ENCODE peak calls at places on chromosomes 7 and 10, in eight cellular contexts. V is tibial nerve, I is A549, A is stomach, Z is ovary, L is transverse colon, O is K562, F is SK-N-SH. E is an unnamed sample.

GRCh38 chr10:111522551-111522950 is 445.7 kb downstream of the ADRA2A start:
- DNase-seq in V (no peak), I (no peak), A (no peak), Z (no peak), L (no peak), O (no peak), F (no peak), E (no peak)

GRCh38 chr10:55374060-55374459 is 573.0 kb upstream of the PCDH15 start:
- DNase-seq in V (no peak), I (no peak), A (no peak), Z (no peak), L (no peak), O (no peak), F (no peak), E (no peak)

GRCh38 chr7:50835156-50835555 is 52.5 kb upstream of the GRB10 start:
- DNase-seq in V (no peak), I (peak; percentile 52), A (no peak), Z (no peak), L (no peak), O (no peak), F (no peak), E (no peak)

GRCh38 chr7:151008511-151009323 is 15.6 kb downstream of the ATG9B start:
- DNase-seq in V (no peak), I (peak; percentile 50), A (no peak), Z (peak; percentile 76), L (peak; percentile 68), O (peak; percentile 97), F (peak; percentile 80), E (no peak)

GRCh38 chr10:34109952-34110702 is 705.0 kb downstream of the PARD3 start:
- DNase-seq in V (no peak), I (peak; percentile 40), A (no peak), Z (no peak), L (no peak), O (no peak), F (no peak), E (no peak)

GRCh38 chr7:80372415-80372814 is 139.4 kb downstream of the GNAT3 start:
- DNase-seq in V (no peak), I (peak; percentile 37), A (no peak), Z (no peak), L (no peak), O (no peak), F (no peak), E (no peak)

GRCh38 chr10:47348138-47348651 is at the start of gene RBP3:
- DNase-seq in V (no peak), I (no peak), A (no peak), Z (no peak), L (no peak), O (no peak), F (peak; percentile 81), E (no peak)

GRCh38 chr7:27146491-27147210 is 923 bp downstream of the HOXA6 start:
- DNase-seq in V (no peak), I (no peak), A (no peak), Z (no peak), L (peak; percentile 14), O (no peak), F (peak; percentile 29), E (peak; percentile 70)

GRCh38 chr10:97713828-97714400 is 384 bp downstream of the MARVELD1 start:
- DNase-seq in V (peak; percentile 56), I (peak; percentile 88), A (peak; percentile 73), Z (peak; percentile 70), L (peak; percentile 77), O (peak; percentile 77), F (peak; percentile 86), E (peak; percentile 88)

GRCh38 chr10:75233444-75234016 is 2.2 kb downstream of the COMTD1 start:
- DNase-seq in V (no peak), I (no peak), A (no peak), Z (peak; percentile 37), L (no peak), O (no peak), F (peak; percentile 59), E (peak; percentile 73)

GRCh38 chr10:19549503-19549902 is 266.7 kb upstream of the PLXDC2 start:
- DNase-seq in V (no peak), I (no peak), A (no peak), Z (no peak), L (no peak), O (no peak), F (no peak), E (no peak)

GRCh38 chr10:3467052-3467906 is 294.7 kb upstream of the PITRM1 start:
- DNase-seq in V (peak; percentile 77), I (peak; percentile 98), A (peak; percentile 55), Z (peak; percentile 65), L (peak; percentile 73), O (no peak), F (no peak), E (peak; percentile 88)

GRCh38 chr7:114086906-114087651 is 168.3 kb upstream of the PPP1R3A start:
- DNase-seq in V (no peak), I (no peak), A (no peak), Z (peak; percentile 30), L (peak; percentile 42), O (no peak), F (peak; percentile 33), E (peak; percentile 69)

GRCh38 chr10:31000071-31000787 is 31.4 kb downstream of the ZNF438 start:
- DNase-seq in V (no peak), I (peak; percentile 21), A (no peak), Z (no peak), L (no peak), O (no peak), F (no peak), E (no peak)

DNA sequence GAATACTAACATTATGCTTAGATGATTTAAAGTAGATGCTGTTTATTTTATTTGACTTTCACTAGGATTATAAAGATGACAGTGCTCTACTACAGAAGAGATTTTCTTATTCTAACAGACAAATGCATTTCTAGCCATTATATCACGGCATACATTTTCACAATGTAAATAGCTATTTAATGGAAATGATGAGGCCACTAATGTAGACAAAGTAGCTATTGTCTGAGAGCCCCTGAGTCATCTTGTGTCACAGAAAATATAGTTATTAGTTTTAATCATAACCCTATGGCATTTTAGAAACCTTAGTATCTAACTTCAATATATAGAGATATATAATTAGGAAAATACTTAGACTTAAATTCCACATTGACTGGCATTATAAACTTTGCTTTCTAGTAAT is 158.0 kb upstream of the AHR start:
- DNase-seq in V (no peak), I (no peak), A (no peak), Z (no peak), L (no peak), O (no peak), F (no peak), E (no peak)
- TF ChIP-seq EP300 in V (no peak), I (no peak), A (no peak), Z (no peak), L (no peak), O (no peak), F (no peak), E (no peak)

GRCh38 chr7:155489862-155490696 is 32.1 kb downstream of the EN2 start:
- DNase-seq in V (no peak), I (no peak), A (no peak), Z (no peak), L (peak; percentile 37), O (no peak), F (peak; percentile 47), E (no peak)
- H3K4me3 ChIP-seq in V (peak overlapping the region; percentile 22), I (no peak overlapping the region), A (peak overlapping the region; percentile 42), Z (peak overlapping the region; percentile 23), L (peak overlapping the region; percentile 20), O (no peak overlapping the region), F (peak overlapping the region; percentile 26), E (peak overlapping the region; percentile 40)

DNA sequence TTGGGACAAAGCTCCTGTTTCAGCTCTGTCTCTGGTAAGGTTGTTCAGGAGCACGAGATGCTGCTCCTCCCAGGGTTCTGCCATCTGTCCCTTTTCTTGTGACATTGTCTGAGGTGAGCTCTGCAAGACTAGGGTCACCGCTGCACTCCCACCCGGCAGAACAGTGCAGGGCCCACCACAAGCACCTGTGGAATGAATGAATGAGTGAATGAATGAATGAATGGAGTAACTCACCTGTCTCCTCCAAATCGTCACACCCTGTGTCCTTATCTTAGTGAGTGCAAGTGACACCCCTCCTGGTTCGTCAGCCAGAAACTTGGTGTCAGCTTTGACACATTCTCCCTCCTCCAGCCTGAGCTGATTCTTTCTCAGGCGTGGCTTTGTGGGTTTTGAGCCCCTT is 89.5 kb downstream of the BEND7 start:
- DNase-seq in V (no peak), I (no peak), A (no peak), Z (no peak), L (no peak), O (no peak), F (no peak), E (no peak)
- TF ChIP-seq EP300 in V (no peak), I (no peak), A (no peak), Z (no peak), L (no peak), O (no peak), F (no peak), E (no peak)

GRCh38 chr10:11532329-11532728 is 79.1 kb downstream of the USP6NL start:
- DNase-seq in V (no peak), I (no peak), A (no peak), Z (no peak), L (no peak), O (no peak), F (no peak), E (no peak)
- H3K4me3 ChIP-seq in V (peak overlapping the region; percentile 26), I (no peak overlapping the region), A (no peak overlapping the region), Z (no peak overlapping the region), L (no peak overlapping the region), O (no peak overlapping the region), F (no peak overlapping the region), E (peak overlapping the region; percentile 18)

GRCh38 chr7:130553398-130554029 is 61.6 kb downstream of the MEST start:
- DNase-seq in V (no peak), I (no peak), A (no peak), Z (no peak), L (no peak), O (no peak), F (no peak), E (no peak)
- TF ChIP-seq EP300 in V (no peak), I (no peak), A (no peak), Z (no peak), L (no peak), O (no peak), F (no peak), E (no peak)

GRCh38 chr10:86942441-86943315 is 14.7 kb downstream of the MMRN2 start:
- DNase-seq in V (no peak), I (no peak), A (peak; percentile 26), Z (no peak), L (no peak), O (no peak), F (no peak), E (peak; percentile 64)
- H3K4me3 ChIP-seq in V (no peak overlapping the region), I (no peak overlapping the region), A (peak overlapping the region; percentile 0), Z (no peak overlapping the region), L (no peak overlapping the region), O (no peak overlapping the region), F (no peak overlapping the region), E (peak overlapping the region; percentile 20)

E was measured in sigmoid colon.